ENCODE peak calls at places on chromosomes 5 and 9, in nine cellular contexts. One of them, this sample, is unnamed.

GRCh38 chr9:92140074-92140753 is 25.0 kb upstream of the SPTLC1 start:
- DNase-seq in tibial artery: peak
- DNase-seq in GM13977: peak
- DNase-seq in WTC11: peak
- DNase-seq in fibroblast of lung: peak
- DNase-seq in progenitor cell of endocrine pancreas: peak
- DNase-seq in ovary: peak
- DNase-seq in H1: peak
- DNase-seq in right atrium auricular region: peak
- DNase-seq in this sample: peak

GRCh38 chr5:175109058-175109755 is 334.8 kb downstream of the DRD1 start:
- DNase-seq in tibial artery: no peak
- DNase-seq in GM13977: no peak
- DNase-seq in WTC11: no peak
- DNase-seq in fibroblast of lung: no peak
- DNase-seq in progenitor cell of endocrine pancreas: no peak
- DNase-seq in ovary: no peak
- DNase-seq in H1: no peak
- DNase-seq in right atrium auricular region: no peak
- DNase-seq in this sample: no peak

GRCh38 chr5:1799110-1799601 is 481 bp downstream of the MRPL36 start:
- DNase-seq in tibial artery: peak
- DNase-seq in GM13977: peak
- DNase-seq in WTC11: no peak
- DNase-seq in fibroblast of lung: peak
- DNase-seq in progenitor cell of endocrine pancreas: no peak
- DNase-seq in ovary: peak
- DNase-seq in H1: no peak
- DNase-seq in right atrium auricular region: no peak
- DNase-seq in this sample: peak

GRCh38 chr9:127937046-127937382 is 640 bp downstream of the DPM2 start:
- DNase-seq in tibial artery: no peak
- DNase-seq in GM13977: no peak
- DNase-seq in WTC11: no peak
- DNase-seq in fibroblast of lung: no peak
- DNase-seq in progenitor cell of endocrine pancreas: no peak
- DNase-seq in ovary: no peak
- DNase-seq in H1: no peak
- DNase-seq in right atrium auricular region: no peak
- DNase-seq in this sample: no peak

GRCh38 chr9:129944501-129945116 is 98.4 kb downstream of the FNBP1 start:
- DNase-seq in tibial artery: no peak
- DNase-seq in GM13977: no peak
- DNase-seq in WTC11: no peak
- DNase-seq in fibroblast of lung: no peak
- DNase-seq in progenitor cell of endocrine pancreas: no peak
- DNase-seq in ovary: no peak
- DNase-seq in H1: no peak
- DNase-seq in right atrium auricular region: peak
- DNase-seq in this sample: no peak

GRCh38 chr9:127785023-127785932 is 556 bp upstream of the CDK9 start:
- DNase-seq in tibial artery: peak
- DNase-seq in GM13977: peak
- DNase-seq in WTC11: peak
- DNase-seq in fibroblast of lung: peak
- DNase-seq in progenitor cell of endocrine pancreas: peak
- DNase-seq in ovary: peak
- DNase-seq in H1: no peak
- DNase-seq in right atrium auricular region: peak
- DNase-seq in this sample: peak

GRCh38 chr5:109668237-109668636 is 21.5 kb upstream of the MAN2A1 start:
- DNase-seq in tibial artery: no peak
- DNase-seq in GM13977: no peak
- DNase-seq in WTC11: no peak
- DNase-seq in fibroblast of lung: no peak
- DNase-seq in progenitor cell of endocrine pancreas: no peak
- DNase-seq in ovary: no peak
- DNase-seq in H1: no peak
- DNase-seq in right atrium auricular region: no peak
- DNase-seq in this sample: no peak

GRCh38 chr9:116282598-116282997 is 129.0 kb downstream of the PAPPA start:
- DNase-seq in tibial artery: no peak
- DNase-seq in GM13977: no peak
- DNase-seq in WTC11: no peak
- DNase-seq in fibroblast of lung: no peak
- DNase-seq in progenitor cell of endocrine pancreas: no peak
- DNase-seq in ovary: no peak
- DNase-seq in H1: no peak
- DNase-seq in right atrium auricular region: no peak
- DNase-seq in this sample: no peak

GRCh38 chr9:114898741-114899140 is 31.6 kb downstream of the TNFSF8 start:
- DNase-seq in tibial artery: peak
- DNase-seq in GM13977: no peak
- DNase-seq in WTC11: no peak
- DNase-seq in fibroblast of lung: no peak
- DNase-seq in progenitor cell of endocrine pancreas: no peak
- DNase-seq in ovary: no peak
- DNase-seq in H1: no peak
- DNase-seq in right atrium auricular region: no peak
- DNase-seq in this sample: no peak

GRCh38 chr5:139543423-139543991 is 17.6 kb upstream of the UBE2D2 start:
- DNase-seq in tibial artery: peak
- DNase-seq in GM13977: peak
- DNase-seq in WTC11: peak
- DNase-seq in fibroblast of lung: peak
- DNase-seq in progenitor cell of endocrine pancreas: peak
- DNase-seq in ovary: no peak
- DNase-seq in H1: no peak
- DNase-seq in right atrium auricular region: peak
- DNase-seq in this sample: peak

GRCh38 chr9:109286981-109287380 is 33.9 kb downstream of the EPB41L4B start:
- DNase-seq in tibial artery: no peak
- DNase-seq in GM13977: no peak
- DNase-seq in WTC11: no peak
- DNase-seq in fibroblast of lung: peak
- DNase-seq in progenitor cell of endocrine pancreas: no peak
- DNase-seq in ovary: no peak
- DNase-seq in H1: no peak
- DNase-seq in right atrium auricular region: no peak
- DNase-seq in this sample: no peak

GRCh38 chr9:16964228-16964627 is 93.8 kb upstream of the BNC2 start:
- DNase-seq in tibial artery: no peak
- DNase-seq in GM13977: no peak
- DNase-seq in WTC11: no peak
- DNase-seq in fibroblast of lung: peak
- DNase-seq in progenitor cell of endocrine pancreas: no peak
- DNase-seq in ovary: no peak
- DNase-seq in H1: no peak
- DNase-seq in right atrium auricular region: no peak
- DNase-seq in this sample: no peak

GRCh38 chr5:75040973-75041372 is 11.4 kb downstream of the GCNT4 start:
- DNase-seq in tibial artery: no peak
- DNase-seq in GM13977: no peak
- DNase-seq in WTC11: no peak
- DNase-seq in fibroblast of lung: peak
- DNase-seq in progenitor cell of endocrine pancreas: no peak
- DNase-seq in ovary: no peak
- DNase-seq in H1: no peak
- DNase-seq in right atrium auricular region: no peak
- DNase-seq in this sample: no peak

GRCh38 chr9:134707031-134707680 is 65.6 kb downstream of the COL5A1 start:
- DNase-seq in tibial artery: peak
- DNase-seq in GM13977: no peak
- DNase-seq in WTC11: no peak
- DNase-seq in fibroblast of lung: peak
- DNase-seq in progenitor cell of endocrine pancreas: no peak
- DNase-seq in ovary: peak
- DNase-seq in H1: no peak
- DNase-seq in right atrium auricular region: peak
- DNase-seq in this sample: no peak

GRCh38 chr5:59115345-59115744 is 532.5 kb downstream of the RAB3C start:
- DNase-seq in tibial artery: no peak
- DNase-seq in GM13977: no peak
- DNase-seq in WTC11: no peak
- DNase-seq in fibroblast of lung: peak
- DNase-seq in progenitor cell of endocrine pancreas: no peak
- DNase-seq in ovary: no peak
- DNase-seq in H1: no peak
- DNase-seq in right atrium auricular region: no peak
- DNase-seq in this sample: no peak

GRCh38 chr9:86549434-86549833 is 195.2 kb upstream of the TUT7 start:
- DNase-seq in tibial artery: no peak
- DNase-seq in GM13977: no peak
- DNase-seq in WTC11: no peak
- DNase-seq in fibroblast of lung: peak
- DNase-seq in progenitor cell of endocrine pancreas: no peak
- DNase-seq in ovary: no peak
- DNase-seq in H1: no peak
- DNase-seq in right atrium auricular region: no peak
- DNase-seq in this sample: no peak

GRCh38 chr5:117665121-117665520 is 1090.5 kb upstream of the SEMA6A start:
- DNase-seq in tibial artery: no peak
- DNase-seq in GM13977: no peak
- DNase-seq in WTC11: no peak
- DNase-seq in fibroblast of lung: no peak
- DNase-seq in progenitor cell of endocrine pancreas: no peak
- DNase-seq in ovary: no peak
- DNase-seq in H1: no peak
- DNase-seq in right atrium auricular region: no peak
- DNase-seq in this sample: no peak
- TF ChIP-seq CTCF in tibial artery: no peak
- TF ChIP-seq CTCF in GM13977: no peak
- TF ChIP-seq CTCF in WTC11: no peak
- TF ChIP-seq CTCF in fibroblast of lung: no peak
- TF ChIP-seq CTCF in progenitor cell of endocrine pancreas: no peak
- TF ChIP-seq CTCF in ovary: no peak
- TF ChIP-seq CTCF in H1: no peak
- TF ChIP-seq CTCF in right atrium auricular region: no peak
- TF ChIP-seq CTCF in this sample: no peak

GRCh38 chr5:69360442-69360841 is 8.9 kb downstream of the AK6 start:
- DNase-seq in tibial artery: no peak
- DNase-seq in GM13977: no peak
- DNase-seq in WTC11: no peak
- DNase-seq in fibroblast of lung: no peak
- DNase-seq in progenitor cell of endocrine pancreas: no peak
- DNase-seq in ovary: no peak
- DNase-seq in H1: no peak
- DNase-seq in right atrium auricular region: no peak
- DNase-seq in this sample: no peak

GRCh38 chr5:69367697-69368279 is 1.5 kb downstream of the AK6 start:
- DNase-seq in tibial artery: no peak
- DNase-seq in GM13977: no peak
- DNase-seq in WTC11: no peak
- DNase-seq in fibroblast of lung: no peak
- DNase-seq in progenitor cell of endocrine pancreas: no peak
- DNase-seq in ovary: no peak
- DNase-seq in H1: no peak
- DNase-seq in right atrium auricular region: no peak
- DNase-seq in this sample: no peak

GRCh38 chr5:69364850-69365249 is 4.5 kb downstream of the AK6 start:
- DNase-seq in tibial artery: no peak
- DNase-seq in GM13977: no peak
- DNase-seq in WTC11: no peak
- DNase-seq in fibroblast of lung: no peak
- DNase-seq in progenitor cell of endocrine pancreas: no peak
- DNase-seq in ovary: no peak
- DNase-seq in H1: no peak
- DNase-seq in right atrium auricular region: no peak
- DNase-seq in this sample: no peak

GRCh38 chr5:69368458-69369368 is 607 bp downstream of the AK6 start:
- DNase-seq in tibial artery: no peak
- DNase-seq in GM13977: no peak
- DNase-seq in WTC11: no peak
- DNase-seq in fibroblast of lung: peak
- DNase-seq in progenitor cell of endocrine pancreas: no peak
- DNase-seq in ovary: no peak
- DNase-seq in H1: no peak
- DNase-seq in right atrium auricular region: no peak
- DNase-seq in this sample: peak

GRCh38 chr5:69364414-69364813 is 4.9 kb downstream of the AK6 start:
- DNase-seq in tibial artery: no peak
- DNase-seq in GM13977: no peak
- DNase-seq in WTC11: no peak
- DNase-seq in fibroblast of lung: no peak
- DNase-seq in progenitor cell of endocrine pancreas: no peak
- DNase-seq in ovary: no peak
- DNase-seq in H1: no peak
- DNase-seq in right atrium auricular region: no peak
- DNase-seq in this sample: peak
- TF ChIP-seq CTCF in tibial artery: peak
- TF ChIP-seq CTCF in GM13977: peak
- TF ChIP-seq CTCF in WTC11: no peak
- TF ChIP-seq CTCF in fibroblast of lung: no peak
- TF ChIP-seq CTCF in progenitor cell of endocrine pancreas: peak
- TF ChIP-seq CTCF in ovary: no peak
- TF ChIP-seq CTCF in H1: peak
- TF ChIP-seq CTCF in right atrium auricular region: no peak
- TF ChIP-seq CTCF in this sample: peak

DNA sequence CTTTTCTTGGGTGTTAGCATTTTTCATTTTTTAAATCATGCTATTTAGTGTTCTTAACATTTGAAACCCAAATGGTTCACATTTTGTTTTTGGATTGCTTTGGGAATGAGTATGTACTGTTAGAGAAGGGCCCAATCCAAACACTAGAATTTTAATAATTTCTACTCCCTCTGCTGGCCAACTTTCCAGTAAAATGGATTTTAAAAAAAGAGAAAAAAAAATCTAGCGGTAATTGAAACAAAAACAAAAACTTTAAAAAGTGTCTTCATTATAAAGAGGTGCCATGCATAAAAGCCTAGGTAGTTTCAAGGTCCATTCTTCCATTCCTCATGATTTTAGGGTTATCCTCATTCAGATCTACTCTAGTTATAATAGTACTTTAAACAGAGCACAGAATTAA is 32.1 kb upstream of the RICTOR start:
- DNase-seq in tibial artery: no peak
- DNase-seq in GM13977: no peak
- DNase-seq in WTC11: no peak
- DNase-seq in fibroblast of lung: no peak
- DNase-seq in progenitor cell of endocrine pancreas: no peak
- DNase-seq in ovary: no peak
- DNase-seq in H1: no peak
- DNase-seq in right atrium auricular region: no peak
- DNase-seq in this sample: no peak
- TF ChIP-seq CTCF in tibial artery: no peak
- TF ChIP-seq CTCF in GM13977: no peak
- TF ChIP-seq CTCF in WTC11: no peak
- TF ChIP-seq CTCF in fibroblast of lung: no peak
- TF ChIP-seq CTCF in progenitor cell of endocrine pancreas: peak
- TF ChIP-seq CTCF in ovary: no peak
- TF ChIP-seq CTCF in H1: no peak
- TF ChIP-seq CTCF in right atrium auricular region: no peak
- TF ChIP-seq CTCF in this sample: no peak

DNA sequence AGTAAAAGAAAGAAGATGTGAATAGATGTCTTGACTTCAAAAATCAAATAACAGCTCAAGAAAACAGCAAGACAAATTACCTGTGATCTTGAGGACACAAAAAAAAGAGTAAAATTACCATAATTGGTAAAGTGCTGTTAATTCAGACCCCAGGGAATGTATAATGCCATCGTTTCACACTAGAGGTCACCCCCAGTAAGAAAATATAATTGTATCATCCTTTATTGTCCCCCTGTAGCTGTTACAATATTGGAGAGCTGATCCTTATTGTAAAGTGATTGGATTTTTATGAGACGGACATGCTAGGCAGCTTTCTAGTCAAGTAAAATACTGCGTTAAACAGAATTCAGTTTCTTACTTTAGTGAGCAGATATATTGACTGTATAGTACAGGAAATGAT is 377.0 kb downstream of the TLE1 start:
- DNase-seq in tibial artery: no peak
- DNase-seq in GM13977: no peak
- DNase-seq in WTC11: no peak
- DNase-seq in fibroblast of lung: no peak
- DNase-seq in progenitor cell of endocrine pancreas: no peak
- DNase-seq in ovary: no peak
- DNase-seq in H1: no peak
- DNase-seq in right atrium auricular region: no peak
- DNase-seq in this sample: no peak
- TF ChIP-seq CTCF in tibial artery: no peak
- TF ChIP-seq CTCF in GM13977: no peak
- TF ChIP-seq CTCF in WTC11: no peak
- TF ChIP-seq CTCF in fibroblast of lung: no peak
- TF ChIP-seq CTCF in progenitor cell of endocrine pancreas: no peak
- TF ChIP-seq CTCF in ovary: no peak
- TF ChIP-seq CTCF in H1: no peak
- TF ChIP-seq CTCF in right atrium auricular region: no peak
- TF ChIP-seq CTCF in this sample: no peak